ENCODE peak calls at places on chromosomes 5 and 9, in four cellular contexts. E is GM20000, Y is spleen, U is heart right ventricle. P is an unnamed sample.

GRCh38 chr9:121942313-121942712 is 150.8 kb downstream of the TTLL11 start:
- DNase-seq in E (no peak), Y (no peak), U (no peak), P (no peak)

GRCh38 chr9:81113408-81114124 is 575.8 kb downstream of the TLE1 start:
- DNase-seq in E (no peak), Y (no peak), U (no peak), P (no peak)

GRCh38 chr9:81825831-81826540 is 102.2 kb upstream of the SPATA31D4 start:
- DNase-seq in E (no peak), Y (no peak), U (no peak), P (no peak)

GRCh38 chr5:83827111-83827541 is 106.5 kb upstream of the HAPLN1 start:
- DNase-seq in E (no peak), Y (no peak), U (no peak), P (no peak)

GRCh38 chr5:119357815-119358559 is 2.2 kb downstream of the TNFAIP8 start:
- DNase-seq in E (no peak), Y (no peak), U (no peak), P (no peak)

GRCh38 chr5:132283423-132284043 is 10.7 kb upstream of the SLC22A4 start:
- DNase-seq in E (no peak), Y (peak; percentile 49), U (no peak), P (no peak)

GRCh38 chr5:137753227-137753985 is 757 bp downstream of the HNRNPA0 start:
- DNase-seq in E (peak; percentile 47), Y (peak; percentile 93), U (peak; percentile 64), P (peak; percentile 90)

GRCh38 chr5:83220331-83220730 is 143.0 kb downstream of the XRCC4 start:
- DNase-seq in E (no peak), Y (no peak), U (no peak), P (no peak)

GRCh38 chr9:27003406-27004147 is 1.9 kb downstream of the LRRC19 start:
- DNase-seq in E (no peak), Y (no peak), U (no peak), P (no peak)

GRCh38 chr9:114157516-114158176 is 2.3 kb downstream of the COL27A1 start:
- DNase-seq in E (no peak), Y (no peak), U (no peak), P (no peak)

GRCh38 chr9:134585746-134586706 is 55.6 kb upstream of the COL5A1 start:
- DNase-seq in E (no peak), Y (no peak), U (no peak), P (peak; percentile 95)

GRCh38 chr5:169695919-169696490 is 58.9 kb downstream of the DOCK2 start:
- DNase-seq in E (no peak), Y (no peak), U (no peak), P (no peak)

GRCh38 chr5:56913766-56914165 is 4.4 kb downstream of the SETD9 start:
- DNase-seq in E (no peak), Y (no peak), U (no peak), P (no peak)

GRCh38 chr9:92600742-92601261 is 65.0 kb upstream of the ECM2 start:
- DNase-seq in E (no peak), Y (no peak), U (no peak), P (no peak)

GRCh38 chr5:10577371-10578291 is 13.8 kb downstream of the ANKRD33B start:
- DNase-seq in E (no peak), Y (peak; percentile 78), U (peak; percentile 30), P (peak; percentile 85)

GRCh38 chr5:16550316-16550952 is 66.4 kb downstream of the RETREG1 start:
- DNase-seq in E (peak; percentile 67), Y (no peak), U (no peak), P (no peak)

GRCh38 chr5:23289162-23289561 is 218.2 kb upstream of the PRDM9 start:
- DNase-seq in E (no peak), Y (no peak), U (no peak), P (no peak)

GRCh38 chr5:81154725-81155124 is 78.4 kb upstream of the CKMT2 start:
- DNase-seq in E (no peak), Y (no peak), U (no peak), P (no peak)

GRCh38 chr9:135103001-135103446 is 15.6 kb downstream of the OLFM1 start:
- DNase-seq in E (no peak), Y (no peak), U (no peak), P (no peak)

GRCh38 chr5:78574157-78574673 is 74.4 kb downstream of the LHFPL2 start:
- DNase-seq in E (peak; percentile 25), Y (no peak), U (no peak), P (no peak)

GRCh38 chr5:126884269-126884819 is 107.4 kb downstream of the LMNB1 start:
- DNase-seq in E (no peak), Y (no peak), U (no peak), P (no peak)

GRCh38 chr5:168424506-168425298 is 61.6 kb upstream of the RARS1 start:
- DNase-seq in E (no peak), Y (no peak), U (no peak), P (no peak)

GRCh38 chr9:29588361-29588760 is 2015.1 kb upstream of the C9orf72 start:
- DNase-seq in E (no peak), Y (no peak), U (no peak), P (no peak)

GRCh38 chr5:66646570-66646969 is 50.4 kb downstream of the MAST4 start:
- DNase-seq in E (no peak), Y (no peak), U (no peak), P (no peak)

GRCh38 chr5:149500922-149501582 is 50.2 kb downstream of the CSNK1A1 start:
- DNase-seq in E (no peak), Y (no peak), U (no peak), P (no peak)

GRCh38 chr9:32378993-32379729 is 5.3 kb upstream of the ACO1 start:
- DNase-seq in E (peak; percentile 78), Y (no peak), U (no peak), P (no peak)

GRCh38 chr5:181100121-181101015 is 30.6 kb downstream of the OR2V1 start:
- DNase-seq in E (peak; percentile 20), Y (no peak), U (no peak), P (no peak)

GRCh38 chr5:126285307-126285706 is 137.9 kb upstream of the GRAMD2B start:
- DNase-seq in E (no peak), Y (no peak), U (no peak), P (no peak)

GRCh38 chr5:61619289-61619688 is 287.2 kb downstream of the ZSWIM6 start:
- DNase-seq in E (no peak), Y (no peak), U (no peak), P (no peak)

GRCh38 chr9:130823435-130823834 is 11.6 kb upstream of the ABL1 start:
- DNase-seq in E (no peak), Y (no peak), U (no peak), P (no peak)

GRCh38 chr9:98391406-98391805 is 136.0 kb upstream of the TBC1D2 start:
- DNase-seq in E (no peak), Y (no peak), U (no peak), P (no peak)

GRCh38 chr9:37971691-37972090 is 67.8 kb upstream of the SLC25A51 start:
- DNase-seq in E (no peak), Y (no peak), U (no peak), P (no peak)
- TF ChIP-seq CTCF in E (no peak), Y (no peak), U (no peak), P (no peak)

DNA sequence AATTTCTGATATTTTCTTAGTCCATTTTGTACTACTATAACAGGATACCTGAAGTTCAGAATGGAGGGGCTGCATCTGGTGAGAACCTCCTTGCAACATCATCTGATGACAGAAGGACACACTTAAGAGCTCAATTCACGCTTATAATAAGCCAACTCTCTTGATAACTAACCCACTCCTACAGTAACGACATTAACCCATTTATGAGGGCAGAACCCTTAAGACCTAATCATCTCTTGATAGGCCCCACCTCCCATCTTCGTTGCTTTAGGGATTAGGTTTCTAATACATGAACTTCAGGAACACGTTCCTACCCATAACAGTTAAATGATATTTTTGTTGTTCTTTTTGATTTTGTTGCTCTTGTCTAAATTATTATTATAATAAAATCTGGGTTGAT is 69.4 kb downstream of the TNPO1 start:
- DNase-seq in E (no peak), Y (no peak), U (no peak), P (no peak)
- TF ChIP-seq CTCF in E (no peak), Y (no peak), U (no peak), P (no peak)

DNA sequence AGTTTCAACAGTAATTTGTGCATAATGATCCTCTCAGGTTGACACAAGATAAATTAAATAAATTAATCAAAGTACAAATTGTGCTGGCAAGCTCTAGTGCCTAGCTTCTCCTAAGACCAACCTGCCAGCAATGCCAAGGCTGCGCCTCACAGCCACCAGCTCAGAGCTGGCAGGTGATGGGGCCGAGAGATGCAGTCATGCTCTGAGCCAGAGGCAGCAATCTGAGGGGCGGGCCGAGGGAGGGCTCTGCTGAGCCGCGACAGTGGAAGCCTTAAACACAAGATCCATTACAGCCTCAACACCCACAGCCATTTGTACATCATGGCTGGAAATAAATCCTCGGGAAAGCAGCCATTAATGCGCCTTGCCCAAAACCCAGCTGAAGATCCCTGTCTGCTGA is 20.3 kb downstream of the MED27 start:
- DNase-seq in E (no peak), Y (no peak), U (peak; percentile 37), P (no peak)
- TF ChIP-seq CTCF in E (no peak), Y (no peak), U (no peak), P (no peak)

DNA sequence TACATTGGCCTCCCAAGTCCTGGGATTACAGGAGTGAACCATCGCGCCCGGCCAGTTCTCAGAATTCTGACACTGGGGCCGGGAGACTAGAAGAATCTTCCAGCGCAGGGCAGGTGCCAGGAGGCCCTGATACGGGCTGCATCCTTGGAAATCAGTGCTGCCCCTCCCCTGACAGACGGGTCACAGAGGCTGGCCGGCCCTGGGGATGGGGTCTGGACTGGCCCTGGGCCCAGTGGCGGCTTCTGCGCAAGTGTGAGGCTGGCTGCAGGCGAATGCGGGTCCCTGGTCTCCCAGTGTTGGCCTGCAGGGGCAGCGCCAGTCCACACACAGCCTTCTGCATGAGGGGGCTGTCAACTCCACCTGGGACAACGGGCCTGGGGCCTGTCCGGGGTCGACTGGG is 831 bp upstream of the TBC1D9B start:
- DNase-seq in E (no peak), Y (peak; percentile 81), U (no peak), P (peak; percentile 92)
- TF ChIP-seq CTCF in E (no peak), Y (peak; percentile 11), U (no peak), P (peak; percentile 11)

DNA sequence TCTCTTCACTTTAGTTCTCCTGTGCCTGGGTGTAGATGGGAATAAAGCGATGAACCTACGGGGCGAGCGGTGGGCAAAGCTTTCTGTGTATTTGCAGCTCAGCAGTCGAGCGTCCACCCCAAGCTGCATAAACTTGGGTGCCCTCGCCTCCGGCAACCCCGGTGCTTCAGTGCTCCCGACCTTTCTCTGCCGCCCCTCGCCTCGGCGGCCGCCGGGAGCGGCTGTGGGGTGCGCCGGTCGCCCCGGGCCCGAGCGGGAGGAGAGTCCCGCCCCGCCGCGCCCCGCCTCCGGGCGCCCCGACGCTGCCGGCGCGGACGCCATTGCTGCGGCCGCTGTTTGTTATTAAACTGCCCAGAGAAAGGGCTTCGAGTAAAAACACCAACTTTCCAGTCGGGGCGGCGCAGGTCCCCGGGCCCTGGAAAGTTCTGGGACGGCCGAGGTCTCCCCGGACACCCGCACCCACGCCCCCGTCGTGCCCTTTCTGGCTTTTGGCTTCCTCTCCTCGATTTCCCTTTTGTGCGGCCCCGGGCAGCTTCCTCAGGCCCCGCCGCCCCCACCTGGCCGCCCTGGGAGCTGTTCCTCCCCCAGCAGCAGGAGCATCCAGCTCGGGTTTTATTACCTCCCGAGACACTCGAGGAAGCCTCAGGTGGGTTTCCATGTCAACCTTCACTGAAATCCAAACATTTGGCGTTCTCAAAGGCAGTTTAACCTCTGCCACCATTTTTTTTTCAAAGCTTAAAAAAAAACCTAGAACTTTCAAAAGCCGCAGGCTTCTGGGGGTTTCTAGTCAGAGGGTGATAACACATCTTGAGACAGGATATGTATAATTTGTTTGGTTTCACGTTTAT is 334.3 kb downstream of the CWC27 start:
- DNase-seq in E (peak; percentile 80), Y (peak; percentile 88), U (peak; percentile 68), P (no peak)
- TF ChIP-seq CTCF in E (no peak), Y (no peak), U (no peak), P (no peak)

P was measured in chondrocyte.